ENCODE peak calls at places on chromosomes 16 and 17, in five cellular contexts. Y, E, L, C and A are unnamed samples.

GRCh38 chr16:50600582-50601283 is 52.5 kb downstream of the NKD1 start:
- DNase-seq in L (no peak), E (no peak), C (no peak), Y (no peak), A (no peak)

GRCh38 chr17:10743316-10744009 is 13.6 kb upstream of the TMEM220 start:
- DNase-seq in Y (no peak), L (no peak), C (peak; percentile 51), E (no peak), A (no peak)

GRCh38 chr17:20009052-20009301 is 182 bp upstream of the SPECC1 start:
- DNase-seq in C (no peak), E (no peak), L (no peak), Y (no peak), A (no peak)

GRCh38 chr16:71288570-71288889 is 672 bp downstream of the CMTR2 start:
- DNase-seq in L (no peak), C (peak; percentile 40), Y (no peak), E (no peak), A (no peak)

GRCh38 chr16:2990891-2991290 is 10.6 kb upstream of the PKMYT1 start:
- DNase-seq in L (no peak), E (no peak), C (no peak), Y (no peak), A (no peak)

GRCh38 chr17:45294506-45294905 is 22.3 kb downstream of the MAP3K14 start:
- DNase-seq in C (peak; percentile 87), Y (peak; percentile 58), E (no peak), L (no peak), A (no peak)

GRCh38 chr17:83193336-83194188 is 114.2 kb downstream of the METRNL start:
- DNase-seq in Y (no peak), E (no peak), L (no peak), C (no peak), A (no peak)

GRCh38 chr17:44207319-44207718 is 7.6 kb upstream of the ATXN7L3 start:
- DNase-seq in L (no peak), Y (no peak), E (no peak), C (no peak), A (no peak)

GRCh38 chr17:67503184-67503583 is 126.1 kb downstream of the PITPNC1 start:
- DNase-seq in Y (no peak), L (no peak), E (no peak), C (no peak), A (no peak)

GRCh38 chr16:49733278-49734009 is 122.5 kb downstream of the ZNF423 start:
- DNase-seq in E (no peak), C (no peak), L (no peak), Y (no peak), A (no peak)

GRCh38 chr16:57703416-57704010 is 8.9 kb downstream of the DRC7 start:
- DNase-seq in C (no peak), L (no peak), E (no peak), Y (no peak), A (no peak)

GRCh38 chr16:86809458-86809955 is 231.2 kb downstream of the FOXL1 start:
- DNase-seq in Y (peak; percentile 83), L (no peak), E (no peak), C (peak; percentile 54), A (no peak)

GRCh38 chr16:88768041-88768876 is 16.8 kb downstream of the PIEZO1 start:
- DNase-seq in L (no peak), C (peak; percentile 49), Y (no peak), E (peak; percentile 45), A (no peak)

GRCh38 chr17:76953926-76954325 is 85.7 kb downstream of the MGAT5B start:
- DNase-seq in E (peak; percentile 45), C (no peak), Y (no peak), L (no peak), A (no peak)

GRCh38 chr17:74569392-74570003 is 2.2 kb upstream of the CD300H start:
- DNase-seq in E (no peak), C (peak; percentile 95), Y (peak; percentile 88), L (peak; percentile 85), A (no peak)

GRCh38 chr17:28457890-28458289 is 15.6 kb upstream of the SLC13A2 start:
- DNase-seq in L (no peak), Y (no peak), E (no peak), C (no peak), A (no peak)

GRCh38 chr17:64736804-64737492 is 74.8 kb upstream of the SMURF2 start:
- DNase-seq in E (no peak), Y (peak; percentile 13), L (peak; percentile 70), C (peak; percentile 71), A (peak; percentile 51)